ENCODE peak calls at places on chromosomes 11 and 22, in ten cellular contexts. S is H7; C is naive thymus-derived CD4-positive, alpha-beta T cell; J is 8988T; I is GM20000; T is activated naive CD8-positive, alpha-beta T cell treated with anti-CD3 and anti-CD28 coated beads, Interleukin-2, amount 50 U/mL, for 24 hours; X is ovary; M is brain microvascular endothelial cell; Z is stimulated activated CD4-positive, alpha-beta T cell treated with anti-CD3 and anti-CD28 coated beads, TNF-alpha, amount 100 ng/mL, for 1 hour; E is T-helper 17 cell. Y is an unnamed sample.

GRCh38 chr11:35142481-35143207 is 3.7 kb downstream of the CD44 start:
- DNase-seq in Z (no peak), J (no peak), I (peak; percentile 46), T (no peak), S (no peak), M (peak; percentile 49), X (no peak), C (peak; percentile 54), E (no peak), Y (no peak)

GRCh38 chr22:50084570-50084969 is 656 bp downstream of the MLC1 start:
- DNase-seq in M (no peak), T (no peak), J (peak; percentile 10), I (peak; percentile 22), S (no peak), Z (no peak), E (no peak), C (no peak), X (no peak), Y (no peak)

GRCh38 chr11:198236-198806 is 5.4 kb downstream of the SCGB1C1 start:
- DNase-seq in I (no peak), C (no peak), X (no peak), Z (no peak), S (no peak), T (no peak), E (no peak), J (no peak), M (no peak), Y (peak; percentile 17)

GRCh38 chr11:25771605-25772004 is 560.3 kb upstream of the ANO3 start:
- DNase-seq in T (no peak), C (no peak), M (no peak), S (no peak), Z (no peak), X (no peak), I (no peak), E (no peak), J (no peak), Y (no peak)

GRCh38 chr22:29702931-29703594 is 16.7 kb upstream of the CABP7 start:
- DNase-seq in I (no peak), S (peak; percentile 79), X (no peak), E (no peak), M (no peak), T (no peak), C (no peak), J (no peak), Z (no peak), Y (peak; percentile 39)

GRCh38 chr11:22634897-22635629 is 9.4 kb upstream of the FANCF start:
- DNase-seq in I (no peak), M (peak; percentile 12), C (no peak), S (no peak), E (no peak), X (no peak), J (no peak), Z (no peak), T (no peak), Y (no peak)

GRCh38 chr11:121615506-121615905 is 162.7 kb upstream of the SORL1-AS1 start:
- DNase-seq in S (no peak), E (no peak), J (no peak), I (no peak), X (no peak), M (peak; percentile 46), C (no peak), T (no peak), Z (no peak), Y (no peak)

GRCh38 chr11:71281901-71282300 is 29.5 kb upstream of the SHANK2 start:
- DNase-seq in J (no peak), S (no peak), M (no peak), E (no peak), C (no peak), Z (no peak), X (no peak), I (no peak), T (no peak), Y (no peak)

GRCh38 chr11:13955971-13956421 is 6.5 kb upstream of the SPON1 start:
- DNase-seq in J (no peak), I (peak; percentile 55), X (peak; percentile 33), C (peak; percentile 39), E (peak; percentile 29), S (peak; percentile 42), M (peak; percentile 33), Z (peak; percentile 31), T (peak; percentile 49), Y (peak; percentile 47)

GRCh38 chr22:24583221-24583971 is 9.5 kb downstream of the LRRC75B start:
- DNase-seq in X (no peak), T (no peak), S (peak; percentile 22), J (no peak), Z (no peak), C (no peak), E (no peak), I (no peak), M (no peak), Y (peak; percentile 45)

GRCh38 chr11:75562048-75562835 is at the start of gene SERPINH1:
- DNase-seq in C (peak; percentile 41), Z (no peak), J (peak; percentile 94), E (peak; percentile 31), T (peak; percentile 80), M (peak; percentile 84), S (peak; percentile 90), I (peak; percentile 94), X (peak; percentile 90), Y (peak; percentile 91)

GRCh38 chr22:43845981-43846380 is 16.3 kb downstream of the SULT4A1 start:
- DNase-seq in X (no peak), I (no peak), Z (no peak), J (no peak), T (no peak), C (no peak), M (no peak), E (no peak), S (no peak), Y (no peak)

GRCh38 chr22:33020721-33021120 is 37.5 kb downstream of the SYN3 start:
- DNase-seq in T (no peak), M (no peak), S (no peak), I (no peak), C (no peak), X (no peak), Z (no peak), E (no peak), J (no peak), Y (no peak)

GRCh38 chr22:46573781-46574437 is 36.5 kb upstream of the CELSR1 start:
- DNase-seq in T (no peak), Z (no peak), J (no peak), M (no peak), C (no peak), X (no peak), E (no peak), I (no peak), S (no peak), Y (no peak)

GRCh38 chr11:36578458-36578857 is 10.7 kb downstream of the RAG1 start:
- DNase-seq in Z (no peak), T (no peak), X (no peak), E (no peak), S (no peak), J (no peak), I (no peak), C (no peak), M (no peak), Y (no peak)

GRCh38 chr11:56910046-56910753 is 78.5 kb upstream of the OR5AK2 start:
- DNase-seq in I (no peak), M (no peak), T (no peak), Z (no peak), S (no peak), C (no peak), X (no peak), J (no peak), E (no peak), Y (no peak)

GRCh38 chr11:101264303-101264702 is 134.7 kb upstream of the PGR start:
- DNase-seq in S (no peak), J (no peak), M (no peak), I (no peak), T (no peak), Z (no peak), C (no peak), X (no peak), E (no peak), Y (no peak)

GRCh38 chr11:123562166-123562565 is 92.3 kb downstream of the SCN3B start:
- DNase-seq in E (no peak), M (no peak), C (no peak), Z (no peak), J (no peak), I (no peak), S (no peak), T (no peak), X (peak; percentile 58), Y (no peak)

GRCh38 chr11:69650081-69650831 is 9.3 kb downstream of the CCND1 start:
- DNase-seq in M (no peak), T (no peak), E (no peak), J (no peak), X (no peak), I (no peak), S (peak; percentile 33), Z (no peak), C (no peak), Y (no peak)